ENCODE peak calls at places on chromosomes 5 and 9, in seven cellular contexts. One of them, this sample, is unnamed. For H3K4me1, the result is how much of the 10 kb centered on the place peaks cover.

GRCh38 chr9:4501147-4501507 is 10.9 kb downstream of the SLC1A1 start:
- DNase-seq in CD8-positive, alpha-beta memory T cell: no peak
- DNase-seq in A549: no peak
- DNase-seq in left lung: no peak
- DNase-seq in MM.1S: no peak
- DNase-seq in gastrocnemius medialis: no peak
- DNase-seq in hepatocyte: peak
- DNase-seq in this sample: no peak

GRCh38 chr9:101458955-101459631 is 23.5 kb upstream of the ALDOB start:
- DNase-seq in hepatocyte: peak
- DNase-seq in MM.1S: peak
- DNase-seq in CD8-positive, alpha-beta memory T cell: no peak
- DNase-seq in gastrocnemius medialis: no peak
- DNase-seq in left lung: no peak
- DNase-seq in A549: peak
- DNase-seq in this sample: peak

GRCh38 chr5:2298746-2299145 is 416.0 kb upstream of the IRX4 start:
- DNase-seq in left lung: no peak
- DNase-seq in MM.1S: no peak
- DNase-seq in CD8-positive, alpha-beta memory T cell: no peak
- DNase-seq in gastrocnemius medialis: no peak
- DNase-seq in hepatocyte: no peak
- DNase-seq in A549: no peak
- DNase-seq in this sample: no peak

GRCh38 chr5:83871533-83872380 is 151.1 kb upstream of the HAPLN1 start:
- DNase-seq in left lung: no peak
- DNase-seq in gastrocnemius medialis: no peak
- DNase-seq in A549: no peak
- DNase-seq in CD8-positive, alpha-beta memory T cell: no peak
- DNase-seq in hepatocyte: no peak
- DNase-seq in MM.1S: no peak
- DNase-seq in this sample: no peak

GRCh38 chr5:55072668-55073067 is 29.8 kb upstream of the GZMA start:
- DNase-seq in CD8-positive, alpha-beta memory T cell: no peak
- DNase-seq in gastrocnemius medialis: no peak
- DNase-seq in MM.1S: peak
- DNase-seq in A549: no peak
- DNase-seq in hepatocyte: no peak
- DNase-seq in left lung: no peak
- DNase-seq in this sample: peak

GRCh38 chr5:169350759-169351240 is 49.9 kb upstream of the SLIT3 start:
- DNase-seq in gastrocnemius medialis: no peak
- DNase-seq in A549: peak
- DNase-seq in hepatocyte: peak
- DNase-seq in CD8-positive, alpha-beta memory T cell: no peak
- DNase-seq in left lung: no peak
- DNase-seq in MM.1S: no peak
- DNase-seq in this sample: no peak

GRCh38 chr9:112447283-112447761 is 39.3 kb upstream of the KIAA1958 start:
- DNase-seq in gastrocnemius medialis: peak
- DNase-seq in CD8-positive, alpha-beta memory T cell: no peak
- DNase-seq in left lung: no peak
- DNase-seq in A549: no peak
- DNase-seq in hepatocyte: peak
- DNase-seq in MM.1S: peak
- DNase-seq in this sample: no peak

GRCh38 chr9:127878652-127879377 is 1.3 kb upstream of the AK1 start:
- DNase-seq in MM.1S: no peak
- DNase-seq in CD8-positive, alpha-beta memory T cell: no peak
- DNase-seq in A549: no peak
- DNase-seq in gastrocnemius medialis: no peak
- DNase-seq in left lung: no peak
- DNase-seq in hepatocyte: no peak
- DNase-seq in this sample: no peak

GRCh38 chr5:9739135-9739534 is 109.0 kb upstream of the TAS2R1 start:
- DNase-seq in MM.1S: no peak
- DNase-seq in gastrocnemius medialis: no peak
- DNase-seq in hepatocyte: no peak
- DNase-seq in CD8-positive, alpha-beta memory T cell: no peak
- DNase-seq in A549: no peak
- DNase-seq in left lung: no peak
- DNase-seq in this sample: no peak

GRCh38 chr5:76291305-76292077 is 111.6 kb upstream of the IQGAP2 start:
- DNase-seq in hepatocyte: no peak
- DNase-seq in left lung: no peak
- DNase-seq in CD8-positive, alpha-beta memory T cell: no peak
- DNase-seq in MM.1S: no peak
- DNase-seq in A549: no peak
- DNase-seq in gastrocnemius medialis: no peak
- DNase-seq in this sample: no peak

GRCh38 chr9:68507098-68507795 is 33.4 kb downstream of the TMEM252 start:
- DNase-seq in A549: peak
- DNase-seq in gastrocnemius medialis: no peak
- DNase-seq in CD8-positive, alpha-beta memory T cell: no peak
- DNase-seq in hepatocyte: peak
- DNase-seq in MM.1S: no peak
- DNase-seq in left lung: no peak
- DNase-seq in this sample: no peak

GRCh38 chr5:77304388-77304787 is 93.9 kb downstream of the PDE8B start:
- DNase-seq in MM.1S: no peak
- DNase-seq in CD8-positive, alpha-beta memory T cell: no peak
- DNase-seq in left lung: no peak
- DNase-seq in gastrocnemius medialis: no peak
- DNase-seq in hepatocyte: no peak
- DNase-seq in A549: no peak
- DNase-seq in this sample: no peak

GRCh38 chr5:97838214-97838613 is 655.2 kb upstream of the RIOK2 start:
- DNase-seq in gastrocnemius medialis: no peak
- DNase-seq in MM.1S: peak
- DNase-seq in CD8-positive, alpha-beta memory T cell: no peak
- DNase-seq in left lung: no peak
- DNase-seq in hepatocyte: no peak
- DNase-seq in A549: peak
- DNase-seq in this sample: no peak

GRCh38 chr5:157710887-157711286 is 20.3 kb upstream of the THG1L start:
- DNase-seq in gastrocnemius medialis: no peak
- DNase-seq in A549: no peak
- DNase-seq in CD8-positive, alpha-beta memory T cell: no peak
- DNase-seq in left lung: no peak
- DNase-seq in MM.1S: no peak
- DNase-seq in hepatocyte: no peak
- DNase-seq in this sample: no peak

GRCh38 chr9:95719354-95719753 is 156.1 kb upstream of the ERCC6L2 start:
- DNase-seq in MM.1S: no peak
- DNase-seq in A549: no peak
- DNase-seq in CD8-positive, alpha-beta memory T cell: no peak
- DNase-seq in hepatocyte: peak
- DNase-seq in gastrocnemius medialis: no peak
- DNase-seq in left lung: no peak
- DNase-seq in this sample: no peak
- H3K27ac ChIP-seq in MM.1S: no peak
- H3K27ac ChIP-seq in A549: no peak
- H3K27ac ChIP-seq in CD8-positive, alpha-beta memory T cell: no peak
- H3K27ac ChIP-seq in hepatocyte: peak
- H3K27ac ChIP-seq in gastrocnemius medialis: no peak
- H3K27ac ChIP-seq in left lung: no peak
- H3K27ac ChIP-seq in this sample: no peak

GRCh38 chr5:110872963-110873362 is 134.2 kb downstream of the SLC25A46 start:
- DNase-seq in MM.1S: no peak
- DNase-seq in hepatocyte: no peak
- DNase-seq in gastrocnemius medialis: no peak
- DNase-seq in A549: no peak
- DNase-seq in left lung: peak
- DNase-seq in CD8-positive, alpha-beta memory T cell: no peak
- DNase-seq in this sample: no peak
- H3K4me1 ChIP-seq in MM.1S: under half
- H3K4me1 ChIP-seq in hepatocyte: under half
- H3K4me1 ChIP-seq in gastrocnemius medialis: under half
- H3K4me1 ChIP-seq in A549: under half
- H3K4me1 ChIP-seq in left lung: under half
- H3K4me1 ChIP-seq in CD8-positive, alpha-beta memory T cell: under half
- H3K4me1 ChIP-seq in this sample: under half

GRCh38 chr9:121267689-121268597 is at the start of gene GSN:
- DNase-seq in hepatocyte: peak
- DNase-seq in CD8-positive, alpha-beta memory T cell: peak
- DNase-seq in MM.1S: peak
- DNase-seq in left lung: peak
- DNase-seq in gastrocnemius medialis: peak
- DNase-seq in A549: peak
- DNase-seq in this sample: peak
- H3K27ac ChIP-seq in hepatocyte: peak
- H3K27ac ChIP-seq in CD8-positive, alpha-beta memory T cell: peak
- H3K27ac ChIP-seq in MM.1S: no peak
- H3K27ac ChIP-seq in left lung: peak
- H3K27ac ChIP-seq in gastrocnemius medialis: peak
- H3K27ac ChIP-seq in A549: peak
- H3K27ac ChIP-seq in this sample: no peak

GRCh38 chr5:132095077-132095744 is 21.6 kb downstream of the CSF2 start:
- DNase-seq in MM.1S: no peak
- DNase-seq in hepatocyte: no peak
- DNase-seq in gastrocnemius medialis: no peak
- DNase-seq in CD8-positive, alpha-beta memory T cell: no peak
- DNase-seq in left lung: no peak
- DNase-seq in A549: no peak
- DNase-seq in this sample: peak

GRCh38 chr5:132096904-132097303 is 23.3 kb downstream of the CSF2 start:
- DNase-seq in MM.1S: no peak
- DNase-seq in hepatocyte: no peak
- DNase-seq in gastrocnemius medialis: no peak
- DNase-seq in CD8-positive, alpha-beta memory T cell: no peak
- DNase-seq in left lung: no peak
- DNase-seq in A549: no peak
- DNase-seq in this sample: no peak

GRCh38 chr5:132093310-132093709 is 19.7 kb downstream of the CSF2 start:
- DNase-seq in MM.1S: no peak
- DNase-seq in A549: no peak
- DNase-seq in gastrocnemius medialis: no peak
- DNase-seq in hepatocyte: no peak
- DNase-seq in CD8-positive, alpha-beta memory T cell: no peak
- DNase-seq in left lung: no peak
- DNase-seq in this sample: no peak

GRCh38 chr5:132095745-132096084 is 22.1 kb downstream of the CSF2 start:
- DNase-seq in hepatocyte: no peak
- DNase-seq in CD8-positive, alpha-beta memory T cell: no peak
- DNase-seq in MM.1S: no peak
- DNase-seq in A549: no peak
- DNase-seq in left lung: no peak
- DNase-seq in gastrocnemius medialis: no peak
- DNase-seq in this sample: no peak

GRCh38 chr5:132094393-132095076 is 20.9 kb downstream of the CSF2 start:
- DNase-seq in MM.1S: no peak
- DNase-seq in gastrocnemius medialis: no peak
- DNase-seq in hepatocyte: peak
- DNase-seq in left lung: no peak
- DNase-seq in CD8-positive, alpha-beta memory T cell: no peak
- DNase-seq in A549: peak
- DNase-seq in this sample: no peak
- H3K4me1 ChIP-seq in MM.1S: under half
- H3K4me1 ChIP-seq in gastrocnemius medialis: under half
- H3K4me1 ChIP-seq in hepatocyte: under half
- H3K4me1 ChIP-seq in left lung: under half
- H3K4me1 ChIP-seq in CD8-positive, alpha-beta memory T cell: under half
- H3K4me1 ChIP-seq in A549: under half
- H3K4me1 ChIP-seq in this sample: under half